ENCODE peak calls at places on chromosomes 12 and 14, in eight cellular contexts. One of them, this sample, is unnamed.

GRCh38 chr12:122793685-122794106 is 19.3 kb downstream of the CCDC62 start:
- DNase-seq in CD8-positive, alpha-beta T cell: no peak
- DNase-seq in LNCaP clone FGC: peak; percentile 37
- DNase-seq in epithelial cell of esophagus: peak; percentile 73
- DNase-seq in ovary: no peak
- DNase-seq in omental fat pad: no peak
- DNase-seq in glutamatergic neuron: no peak
- DNase-seq in gastrocnemius medialis: no peak
- DNase-seq in this sample: peak; percentile 9

GRCh38 chr12:59164991-59165718 is 244.9 kb upstream of the LRIG3 start:
- DNase-seq in glutamatergic neuron: no peak
- DNase-seq in epithelial cell of esophagus: peak; percentile 83
- DNase-seq in LNCaP clone FGC: peak; percentile 72
- DNase-seq in CD8-positive, alpha-beta T cell: no peak
- DNase-seq in ovary: no peak
- DNase-seq in gastrocnemius medialis: no peak
- DNase-seq in omental fat pad: no peak
- DNase-seq in this sample: no peak

GRCh38 chr12:89166525-89166934 is 185.8 kb downstream of the DUSP6 start:
- DNase-seq in omental fat pad: no peak
- DNase-seq in CD8-positive, alpha-beta T cell: no peak
- DNase-seq in epithelial cell of esophagus: no peak
- DNase-seq in glutamatergic neuron: no peak
- DNase-seq in gastrocnemius medialis: no peak
- DNase-seq in ovary: no peak
- DNase-seq in LNCaP clone FGC: no peak
- DNase-seq in this sample: no peak

GRCh38 chr14:22561661-22562579 is 27.1 kb downstream of the DAD1 start:
- DNase-seq in ovary: no peak
- DNase-seq in glutamatergic neuron: no peak
- DNase-seq in LNCaP clone FGC: no peak
- DNase-seq in omental fat pad: no peak
- DNase-seq in CD8-positive, alpha-beta T cell: peak; percentile 72
- DNase-seq in gastrocnemius medialis: no peak
- DNase-seq in epithelial cell of esophagus: no peak
- DNase-seq in this sample: no peak

GRCh38 chr14:23577004-23577681 is 1.4 kb downstream of the JPH4 start:
- DNase-seq in epithelial cell of esophagus: no peak
- DNase-seq in omental fat pad: no peak
- DNase-seq in ovary: no peak
- DNase-seq in LNCaP clone FGC: no peak
- DNase-seq in glutamatergic neuron: peak; percentile 75
- DNase-seq in gastrocnemius medialis: no peak
- DNase-seq in CD8-positive, alpha-beta T cell: no peak
- DNase-seq in this sample: peak; percentile 53

GRCh38 chr14:84445486-84445885 is 1084.5 kb upstream of the FLRT2 start:
- DNase-seq in gastrocnemius medialis: no peak
- DNase-seq in epithelial cell of esophagus: no peak
- DNase-seq in ovary: no peak
- DNase-seq in omental fat pad: no peak
- DNase-seq in glutamatergic neuron: no peak
- DNase-seq in CD8-positive, alpha-beta T cell: no peak
- DNase-seq in LNCaP clone FGC: no peak
- DNase-seq in this sample: no peak

GRCh38 chr12:105698047-105698446 is 367.6 kb downstream of the C12orf75 start:
- DNase-seq in LNCaP clone FGC: no peak
- DNase-seq in gastrocnemius medialis: no peak
- DNase-seq in ovary: no peak
- DNase-seq in omental fat pad: no peak
- DNase-seq in CD8-positive, alpha-beta T cell: no peak
- DNase-seq in epithelial cell of esophagus: no peak
- DNase-seq in glutamatergic neuron: no peak
- DNase-seq in this sample: no peak

GRCh38 chr14:92417759-92418158 is 94.8 kb downstream of the SLC24A4 start:
- DNase-seq in omental fat pad: no peak
- DNase-seq in glutamatergic neuron: no peak
- DNase-seq in CD8-positive, alpha-beta T cell: no peak
- DNase-seq in ovary: no peak
- DNase-seq in LNCaP clone FGC: no peak
- DNase-seq in gastrocnemius medialis: no peak
- DNase-seq in epithelial cell of esophagus: no peak
- DNase-seq in this sample: no peak

GRCh38 chr14:71551291-71551955 is 380.8 kb upstream of the RGS6 start:
- DNase-seq in CD8-positive, alpha-beta T cell: no peak
- DNase-seq in omental fat pad: no peak
- DNase-seq in LNCaP clone FGC: no peak
- DNase-seq in glutamatergic neuron: no peak
- DNase-seq in gastrocnemius medialis: no peak
- DNase-seq in ovary: no peak
- DNase-seq in epithelial cell of esophagus: peak; percentile 77
- DNase-seq in this sample: no peak

GRCh38 chr14:70896981-70897380 is 10.3 kb upstream of the PCNX1 start:
- DNase-seq in gastrocnemius medialis: no peak
- DNase-seq in omental fat pad: no peak
- DNase-seq in LNCaP clone FGC: no peak
- DNase-seq in glutamatergic neuron: no peak
- DNase-seq in ovary: no peak
- DNase-seq in CD8-positive, alpha-beta T cell: no peak
- DNase-seq in epithelial cell of esophagus: peak; percentile 46
- DNase-seq in this sample: no peak

GRCh38 chr12:125079943-125080645 is 14.9 kb downstream of the AACS start:
- DNase-seq in CD8-positive, alpha-beta T cell: no peak
- DNase-seq in epithelial cell of esophagus: peak; percentile 80
- DNase-seq in gastrocnemius medialis: peak; percentile 19
- DNase-seq in LNCaP clone FGC: no peak
- DNase-seq in omental fat pad: no peak
- DNase-seq in glutamatergic neuron: no peak
- DNase-seq in ovary: no peak
- DNase-seq in this sample: no peak

GRCh38 chr14:99393059-99393655 is 87.5 kb downstream of the SETD3 start:
- DNase-seq in LNCaP clone FGC: no peak
- DNase-seq in epithelial cell of esophagus: peak; percentile 62
- DNase-seq in glutamatergic neuron: peak; percentile 68
- DNase-seq in CD8-positive, alpha-beta T cell: peak; percentile 32
- DNase-seq in gastrocnemius medialis: no peak
- DNase-seq in ovary: no peak
- DNase-seq in omental fat pad: no peak
- DNase-seq in this sample: peak; percentile 63

GRCh38 chr12:73950506-73950905 is 587.1 kb upstream of the ATXN7L3B start:
- DNase-seq in epithelial cell of esophagus: no peak
- DNase-seq in omental fat pad: no peak
- DNase-seq in glutamatergic neuron: no peak
- DNase-seq in CD8-positive, alpha-beta T cell: no peak
- DNase-seq in ovary: no peak
- DNase-seq in gastrocnemius medialis: no peak
- DNase-seq in LNCaP clone FGC: no peak
- DNase-seq in this sample: no peak

GRCh38 chr14:32950584-32950983 is 11.9 kb downstream of the NPAS3 start:
- DNase-seq in LNCaP clone FGC: no peak
- DNase-seq in epithelial cell of esophagus: no peak
- DNase-seq in ovary: no peak
- DNase-seq in omental fat pad: no peak
- DNase-seq in CD8-positive, alpha-beta T cell: no peak
- DNase-seq in glutamatergic neuron: no peak
- DNase-seq in gastrocnemius medialis: no peak
- DNase-seq in this sample: no peak

DNA sequence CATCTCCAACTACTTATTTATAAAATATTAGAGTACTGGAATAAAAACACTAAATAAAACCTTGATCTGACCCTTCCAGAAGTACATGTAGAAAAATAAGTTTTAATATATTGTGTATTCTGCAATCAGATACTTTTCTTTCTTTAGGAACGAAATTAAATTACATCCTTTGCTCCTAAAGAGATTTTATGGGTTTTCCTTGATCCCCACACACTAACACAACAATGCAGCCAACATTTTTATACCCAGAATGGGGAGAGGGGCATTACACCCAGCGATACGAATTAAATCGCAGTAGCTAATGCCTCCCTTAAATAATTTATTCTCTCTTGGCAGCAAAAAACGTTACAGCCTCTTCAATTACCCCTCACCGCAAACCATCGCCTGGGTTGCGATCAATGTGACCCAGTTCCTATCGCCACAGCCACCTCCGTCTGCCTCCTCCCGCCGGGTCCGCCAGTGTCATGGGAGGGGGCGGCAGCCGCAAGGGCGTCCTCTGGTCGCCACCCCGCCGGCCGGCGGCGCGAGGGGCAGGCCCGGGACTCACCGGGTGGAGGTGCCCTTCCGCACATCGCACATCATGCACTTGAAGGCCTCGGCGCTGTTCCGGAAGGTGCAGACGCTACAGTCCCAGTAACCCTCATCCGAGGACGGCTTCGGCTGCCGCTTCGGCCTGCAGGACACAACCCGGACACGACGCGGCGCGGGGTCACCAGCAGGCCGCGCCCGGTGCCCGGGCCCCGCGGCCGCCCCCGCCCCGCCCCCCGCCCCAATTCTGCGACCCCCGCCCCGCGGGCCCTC is 796 bp downstream of the YAF2 start:
- DNase-seq in ovary: peak; percentile 61
- DNase-seq in omental fat pad: no peak
- DNase-seq in glutamatergic neuron: peak; percentile 88
- DNase-seq in gastrocnemius medialis: peak; percentile 57
- DNase-seq in CD8-positive, alpha-beta T cell: peak; percentile 64
- DNase-seq in LNCaP clone FGC: peak; percentile 60
- DNase-seq in epithelial cell of esophagus: peak; percentile 75
- DNase-seq in this sample: peak; percentile 71
- TF ChIP-seq CTCF in ovary: peak; percentile 48
- TF ChIP-seq CTCF in omental fat pad: no peak
- TF ChIP-seq CTCF in glutamatergic neuron: no peak
- TF ChIP-seq CTCF in gastrocnemius medialis: peak; percentile 59
- TF ChIP-seq CTCF in CD8-positive, alpha-beta T cell: peak; percentile 49
- TF ChIP-seq CTCF in LNCaP clone FGC: peak; percentile 58
- TF ChIP-seq CTCF in epithelial cell of esophagus: peak; percentile 35
- TF ChIP-seq CTCF in this sample: peak; percentile 15

GRCh38 chr12:117921922-117922777 is 46.6 kb downstream of the KSR2 start:
- DNase-seq in glutamatergic neuron: no peak
- DNase-seq in ovary: no peak
- DNase-seq in LNCaP clone FGC: no peak
- DNase-seq in omental fat pad: no peak
- DNase-seq in CD8-positive, alpha-beta T cell: no peak
- DNase-seq in epithelial cell of esophagus: no peak
- DNase-seq in gastrocnemius medialis: no peak
- DNase-seq in this sample: no peak

DNA sequence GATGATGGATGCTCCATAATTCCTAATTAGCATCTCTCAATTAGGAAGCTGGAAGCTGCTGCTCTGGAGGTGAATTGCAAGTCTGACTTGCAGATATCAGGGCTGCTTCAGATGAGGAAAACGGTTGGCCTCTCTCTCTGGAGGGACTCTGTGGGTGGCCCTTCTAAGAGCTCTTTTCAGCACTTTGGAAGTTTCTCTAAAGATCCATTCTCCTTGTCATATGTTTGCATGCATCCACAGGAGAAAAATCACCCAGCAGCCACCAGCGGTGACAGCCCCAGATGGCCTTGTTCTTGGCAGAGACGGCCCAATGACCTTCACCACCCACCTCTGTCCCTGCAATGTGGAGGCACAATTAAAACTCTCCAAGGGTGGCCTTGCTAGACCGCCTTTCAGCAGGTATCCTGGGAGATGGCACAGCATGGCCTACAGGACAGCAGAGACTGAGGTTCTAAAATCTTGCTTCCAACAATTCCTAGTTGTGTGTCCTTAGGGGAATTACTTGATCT is 42.3 kb downstream of the KSR2 start:
- DNase-seq in LNCaP clone FGC: no peak
- DNase-seq in ovary: no peak
- DNase-seq in gastrocnemius medialis: no peak
- DNase-seq in CD8-positive, alpha-beta T cell: no peak
- DNase-seq in epithelial cell of esophagus: no peak
- DNase-seq in omental fat pad: no peak
- DNase-seq in glutamatergic neuron: no peak
- DNase-seq in this sample: no peak
- TF ChIP-seq CTCF in LNCaP clone FGC: no peak
- TF ChIP-seq CTCF in ovary: no peak
- TF ChIP-seq CTCF in gastrocnemius medialis: no peak
- TF ChIP-seq CTCF in CD8-positive, alpha-beta T cell: no peak
- TF ChIP-seq CTCF in epithelial cell of esophagus: no peak
- TF ChIP-seq CTCF in omental fat pad: no peak
- TF ChIP-seq CTCF in glutamatergic neuron: no peak
- TF ChIP-seq CTCF in this sample: no peak

DNA sequence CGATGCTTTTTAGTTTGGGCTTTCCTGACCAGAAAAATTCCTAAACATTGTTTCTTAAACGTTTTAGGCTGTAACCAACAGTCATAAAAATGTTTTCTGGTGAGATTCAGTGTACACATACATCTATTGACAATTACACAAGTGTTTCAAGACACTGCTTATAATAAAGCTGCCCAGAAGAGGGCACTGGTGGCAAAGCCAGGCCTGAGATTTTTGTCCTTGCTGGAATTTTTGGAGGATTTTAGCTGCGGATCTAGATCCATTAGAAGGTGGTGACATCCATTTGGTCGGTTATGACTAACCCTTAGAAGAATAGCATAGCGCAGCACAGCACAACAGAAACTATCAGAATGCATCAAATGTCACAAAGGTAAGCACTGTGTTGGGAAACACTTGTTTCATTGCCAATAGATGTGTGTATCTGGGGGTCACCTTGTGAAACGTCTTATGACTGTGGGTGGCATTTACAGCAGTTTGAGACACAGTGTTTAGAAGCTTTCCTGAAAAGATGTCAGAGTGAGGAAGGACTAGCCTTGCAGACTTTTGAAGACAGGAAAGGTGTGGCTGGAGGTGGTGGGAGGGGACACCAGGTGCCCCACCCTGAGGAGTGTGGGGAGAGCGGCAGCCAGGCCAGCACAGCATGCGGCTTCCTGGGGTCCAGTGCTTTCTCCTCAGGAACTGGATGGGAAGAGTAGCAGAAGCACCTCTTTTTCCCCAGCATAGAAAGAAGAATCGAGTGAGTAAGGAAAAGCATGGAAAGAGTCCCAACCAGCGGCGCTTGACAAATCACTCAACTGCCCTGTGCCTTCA is 54.7 kb upstream of the FKBP4 start:
- DNase-seq in CD8-positive, alpha-beta T cell: no peak
- DNase-seq in omental fat pad: no peak
- DNase-seq in gastrocnemius medialis: no peak
- DNase-seq in LNCaP clone FGC: peak; percentile 39
- DNase-seq in ovary: no peak
- DNase-seq in epithelial cell of esophagus: peak; percentile 4
- DNase-seq in glutamatergic neuron: no peak
- DNase-seq in this sample: peak; percentile 42
- TF ChIP-seq CTCF in CD8-positive, alpha-beta T cell: no peak
- TF ChIP-seq CTCF in omental fat pad: no peak
- TF ChIP-seq CTCF in gastrocnemius medialis: peak; percentile 23
- TF ChIP-seq CTCF in LNCaP clone FGC: peak; percentile 82
- TF ChIP-seq CTCF in ovary: no peak
- TF ChIP-seq CTCF in epithelial cell of esophagus: peak; percentile 55
- TF ChIP-seq CTCF in glutamatergic neuron: peak; percentile 38
- TF ChIP-seq CTCF in this sample: peak; percentile 40

DNA sequence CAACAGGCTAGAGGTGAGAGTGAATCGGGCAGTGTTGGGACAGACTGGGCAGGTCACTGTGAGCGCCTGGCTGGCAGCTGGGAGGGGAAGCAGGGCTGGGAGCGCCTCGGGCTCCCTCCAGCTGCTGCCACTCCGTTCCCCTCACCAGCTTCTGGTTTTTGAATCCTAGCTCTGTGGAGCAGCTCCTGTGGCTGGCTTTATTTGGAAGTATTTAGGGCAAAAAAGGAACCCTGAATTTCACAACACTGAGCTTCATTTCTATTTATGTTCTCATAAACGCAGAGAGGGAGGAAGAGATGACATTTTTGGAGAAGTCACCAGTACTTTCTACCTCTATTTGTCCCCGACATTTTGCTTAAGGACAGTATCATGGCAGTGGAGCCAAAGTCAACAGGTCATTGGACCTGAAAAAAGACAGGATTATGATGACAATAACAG is 63.9 kb upstream of the ACTN1 start:
- DNase-seq in omental fat pad: no peak
- DNase-seq in CD8-positive, alpha-beta T cell: no peak
- DNase-seq in epithelial cell of esophagus: no peak
- DNase-seq in glutamatergic neuron: no peak
- DNase-seq in ovary: peak; percentile 39
- DNase-seq in LNCaP clone FGC: no peak
- DNase-seq in gastrocnemius medialis: no peak
- DNase-seq in this sample: no peak
- TF ChIP-seq CTCF in omental fat pad: no peak
- TF ChIP-seq CTCF in CD8-positive, alpha-beta T cell: no peak
- TF ChIP-seq CTCF in epithelial cell of esophagus: no peak
- TF ChIP-seq CTCF in glutamatergic neuron: no peak
- TF ChIP-seq CTCF in ovary: no peak
- TF ChIP-seq CTCF in LNCaP clone FGC: no peak
- TF ChIP-seq CTCF in gastrocnemius medialis: no peak
- TF ChIP-seq CTCF in this sample: no peak

This sample was measured in endothelial cell.